ENCODE peak calls at places on chromosomes 2 and 18, in four cellular contexts. C is IMR-90, D is mesendoderm, E is H1. Y is an unnamed sample.
A peak's percentile ranks its signal among the peaks of the same experiment; 100 is the strongest.

GRCh38 chr2:30414951-30415350 is 32.1 kb upstream of the LCLAT1 start:
- DNase-seq in E (no peak), C (peak; percentile 74), D (no peak), Y (no peak)

GRCh38 chr2:106137944-106138903 is 55.9 kb downstream of the UXS1 start:
- DNase-seq in C (peak; percentile 48), D (no peak), E (no peak), Y (no peak)

GRCh38 chr2:11435036-11435435 is 30.9 kb downstream of the E2F6 start:
- DNase-seq in C (no peak), E (no peak), D (no peak), Y (no peak)

GRCh38 chr2:188813315-188813714 is 160.9 kb upstream of the COL3A1 start:
- DNase-seq in C (peak; percentile 82), E (no peak), D (no peak), Y (no peak)

GRCh38 chr2:105038383-105039061 is 653 bp downstream of the MRPS9 start:
- DNase-seq in D (no peak), E (no peak), C (peak; percentile 1), Y (peak; percentile 55)

GRCh38 chr2:95530734-95531133 is 46.2 kb upstream of the TRIM43B start:
- DNase-seq in D (no peak), C (peak; percentile 88), E (no peak), Y (no peak)

GRCh38 chr2:70442301-70443077 is 111.1 kb downstream of the TGFA start:
- DNase-seq in C (no peak), D (no peak), E (no peak), Y (peak; percentile 13)

GRCh38 chr2:220434365-220434764 is 806.9 kb downstream of the SLC4A3 start:
- DNase-seq in C (peak; percentile 97), E (no peak), D (no peak), Y (no peak)

GRCh38 chr2:240138275-240138984 is 2.0 kb downstream of the OTOS start:
- DNase-seq in C (peak; percentile 14), E (no peak), D (no peak), Y (peak; percentile 20)

GRCh38 chr2:74454654-74455511 is at the start of gene INO80B:
- DNase-seq in E (peak; percentile 86), C (peak; percentile 99), D (peak; percentile 98), Y (peak; percentile 94)
- H2AK5ac ChIP-seq in E (no peak within 1 kb of the TSS), C (peak within 1 kb of the TSS; percentile 5), D (no peak within 1 kb of the TSS), Y (no peak within 1 kb of the TSS)

DNA sequence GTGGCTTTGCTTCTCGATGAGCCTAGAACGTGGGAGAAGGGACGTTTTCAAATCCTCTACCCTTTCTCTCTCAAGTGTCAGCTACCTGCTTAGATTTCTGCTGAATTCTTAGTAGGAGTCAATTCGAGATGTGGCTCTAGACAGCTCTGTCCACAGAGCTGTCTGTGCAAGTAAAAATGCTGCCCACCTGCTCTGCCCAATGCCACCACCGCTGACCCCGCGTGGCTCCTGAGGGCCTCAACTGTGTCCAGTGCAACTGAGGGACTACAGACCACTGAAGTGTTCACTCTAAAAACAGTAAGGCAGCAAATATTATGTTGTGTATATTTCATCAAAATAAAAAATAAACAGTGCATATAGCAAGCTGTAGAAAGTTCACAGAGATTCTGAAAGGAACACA is 266.3 kb downstream of the ZNF516 start:
- DNase-seq in C (no peak), D (no peak), E (no peak), Y (no peak)
- H4K5ac ChIP-seq in C (no peak overlapping the region), D (no peak overlapping the region), E (no peak overlapping the region), Y (no peak overlapping the region)

GRCh38 chr2:28352104-28352503 is 40.6 kb upstream of the FOSL2 start:
- DNase-seq in E (no peak), C (no peak), D (no peak), Y (no peak)
- H3K4ac ChIP-seq in E (no peak overlapping the region), C (no peak overlapping the region), D (no peak overlapping the region), Y (no peak overlapping the region)

GRCh38 chr2:37652199-37652640 is 19.2 kb downstream of the CDC42EP3 start:
- DNase-seq in E (no peak), D (peak; percentile 53), C (peak; percentile 97), Y (no peak)
- H2AK5ac ChIP-seq in E (peak overlapping the region; percentile 91), D (peak overlapping the region; percentile 71), C (peak overlapping the region; percentile 81), Y (no peak overlapping the region)

GRCh38 chr2:216786676-216787075 is 73.2 kb downstream of the TNP1 start:
- DNase-seq in C (no peak), E (no peak), D (no peak), Y (no peak)
- H4K5ac ChIP-seq in C (no peak overlapping the region), E (peak overlapping the region; percentile 7), D (no peak overlapping the region), Y (no peak overlapping the region)

DNA sequence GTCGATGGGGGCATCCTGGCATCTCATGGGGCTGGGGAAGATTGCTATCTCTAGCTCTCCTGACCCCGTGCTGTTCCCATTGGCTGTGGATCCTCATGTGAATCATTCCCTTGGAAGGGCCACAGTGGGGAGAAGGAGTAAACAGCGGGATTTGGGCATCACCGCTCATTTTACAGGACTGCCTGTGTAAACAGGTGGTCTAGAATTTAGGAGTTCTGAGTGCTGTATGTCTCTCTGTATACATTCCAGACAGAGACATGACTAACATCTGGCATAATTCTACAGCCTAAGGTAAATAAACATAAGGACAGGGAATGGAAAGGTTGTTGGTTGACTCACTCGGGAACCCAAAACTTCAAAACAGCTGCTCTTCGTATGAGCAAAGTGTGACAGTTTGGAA is 92.7 kb downstream of the COPS8 start:
- DNase-seq in E (no peak), C (peak; percentile 100), D (no peak), Y (no peak)
- H3K4ac ChIP-seq in E (no peak overlapping the region), C (peak overlapping the region; percentile 100), D (no peak overlapping the region), Y (no peak overlapping the region)

GRCh38 chr2:34305587-34305986 is 706.5 kb upstream of the FAM98A start:
- DNase-seq in E (no peak), C (no peak), D (peak; percentile 1), Y (no peak)
- H2AK5ac ChIP-seq in E (no peak overlapping the region), C (no peak overlapping the region), D (no peak overlapping the region), Y (no peak overlapping the region)

DNA sequence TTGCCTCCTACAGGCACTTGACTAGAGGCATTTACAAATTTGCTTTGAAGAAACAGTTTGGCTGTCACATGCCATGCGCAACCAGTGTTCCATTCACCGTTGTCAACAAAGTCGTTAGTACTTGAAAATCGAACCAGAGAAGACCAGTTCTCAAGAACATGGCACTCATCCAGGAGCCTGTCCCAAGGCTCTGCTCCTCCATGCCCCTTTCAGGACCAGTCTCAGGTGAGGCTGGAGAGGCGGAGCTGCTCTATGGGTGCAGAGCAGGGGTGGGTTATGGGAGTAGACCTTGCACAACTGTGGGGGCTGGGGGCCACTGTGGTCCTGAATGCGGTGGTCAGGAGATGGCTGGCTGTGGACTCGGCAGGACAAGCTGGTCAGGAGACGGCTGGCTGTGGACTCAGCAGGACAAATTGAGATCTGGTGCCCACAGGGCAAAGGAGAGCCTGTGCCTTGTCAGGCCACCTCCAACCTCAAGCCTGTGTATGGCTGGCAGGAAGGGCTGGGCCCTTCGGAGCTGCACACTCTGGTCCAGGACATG is 12.3 kb upstream of the ATP9B start:
- DNase-seq in C (no peak), E (no peak), D (no peak), Y (no peak)
- H4K5ac ChIP-seq in C (no peak overlapping the region), E (no peak overlapping the region), D (no peak overlapping the region), Y (no peak overlapping the region)

GRCh38 chr2:3806730-3807129 is 103.4 kb downstream of the DCDC2C start:
- DNase-seq in C (no peak), D (no peak), E (no peak), Y (no peak)
- H3K4ac ChIP-seq in C (no peak overlapping the region), D (no peak overlapping the region), E (no peak overlapping the region), Y (no peak overlapping the region)